ENCODE peak calls at places on chromosomes 2 and 18, in seven cellular contexts. F is WTC11, L is pancreas, H is right atrium auricular region, S is GM23338, T is GM12865, E is ovary. X is an unnamed sample.

GRCh38 chr2:172128484-172128883 is 25.8 kb upstream of the DLX2 start:
- DNase-seq in F (no peak), L (no peak), H (no peak), S (no peak), T (no peak), E (no peak), X (no peak)

GRCh38 chr2:95062247-95062646 is 36.7 kb downstream of the MAL start:
- DNase-seq in F (no peak), L (no peak), H (no peak), S (no peak), T (no peak), E (no peak), X (no peak)

GRCh38 chr2:236608710-236609109 is 39.1 kb downstream of the ACKR3 start:
- DNase-seq in F (no peak), L (no peak), H (no peak), S (no peak), T (no peak), E (no peak), X (no peak)

GRCh38 chr2:190766581-190766980 is 114.0 kb upstream of the GLS start:
- DNase-seq in F (no peak), L (no peak), H (no peak), S (no peak), T (no peak), E (no peak), X (no peak)

GRCh38 chr2:100733344-100734187 is 86.4 kb upstream of the NPAS2 start:
- DNase-seq in F (peak; percentile 16), L (no peak), H (peak; percentile 76), S (peak; percentile 25), T (no peak), E (no peak), X (peak; percentile 76)

GRCh38 chr2:68045337-68045736 is 17.5 kb downstream of the C1D start:
- DNase-seq in F (no peak), L (no peak), H (no peak), S (no peak), T (no peak), E (no peak), X (peak; percentile 85)

GRCh38 chr2:8625399-8626283 is 56.2 kb upstream of the ID2 start:
- DNase-seq in F (no peak), L (no peak), H (no peak), S (no peak), T (no peak), E (no peak), X (no peak)

GRCh38 chr2:225670111-225670974 is 270.8 kb downstream of the NYAP2 start:
- DNase-seq in F (no peak), L (no peak), H (no peak), S (peak; percentile 70), T (no peak), E (no peak), X (peak; percentile 86)

GRCh38 chr2:241841181-241842066 is 17.3 kb downstream of the PDCD1 start:
- DNase-seq in F (no peak), L (no peak), H (no peak), S (no peak), T (no peak), E (no peak), X (no peak)

GRCh38 chr2:134335601-134336000 is 81.7 kb downstream of the MGAT5 start:
- DNase-seq in F (no peak), L (no peak), H (no peak), S (no peak), T (no peak), E (no peak), X (no peak)

GRCh38 chr2:55894720-55895119 is 28.9 kb downstream of the EFEMP1 start:
- DNase-seq in F (no peak), L (no peak), H (no peak), S (no peak), T (no peak), E (no peak), X (no peak)

GRCh38 chr2:115122701-115123100 is 680.3 kb downstream of the DPP10 start:
- DNase-seq in F (no peak), L (no peak), H (no peak), S (no peak), T (no peak), E (no peak), X (no peak)

GRCh38 chr18:41244751-41245150 is 710.3 kb upstream of the PIK3C3 start:
- DNase-seq in F (no peak), L (no peak), H (no peak), S (no peak), T (no peak), E (no peak), X (no peak)

GRCh38 chr18:79397830-79398761 is 2.4 kb downstream of the NFATC1 start:
- DNase-seq in F (no peak), L (no peak), H (no peak), S (no peak), T (no peak), E (no peak), X (no peak)

GRCh38 chr2:203626952-203627681 is 79.3 kb upstream of the CD28 start:
- DNase-seq in F (no peak), L (no peak), H (no peak), S (no peak), T (no peak), E (no peak), X (no peak)

GRCh38 chr2:149489452-149489851 is 98.1 kb downstream of the MMADHC start:
- DNase-seq in F (peak; percentile 34), L (no peak), H (no peak), S (peak; percentile 54), T (no peak), E (no peak), X (no peak)

GRCh38 chr18:10530852-10531251 is 5.0 kb downstream of the NAPG start:
- DNase-seq in F (no peak), L (no peak), H (no peak), S (no peak), T (no peak), E (no peak), X (no peak)

GRCh38 chr2:104447831-104448434 is 406.0 kb upstream of the POU3F3 start:
- DNase-seq in F (no peak), L (no peak), H (no peak), S (peak; percentile 20), T (no peak), E (no peak), X (no peak)

GRCh38 chr2:241443486-241444223 is 64.7 kb downstream of the STK25 start:
- DNase-seq in F (no peak), L (peak; percentile 28), H (no peak), S (no peak), T (peak; percentile 93), E (no peak), X (peak; percentile 12)

GRCh38 chr2:206783718-206784117 is 18.3 kb downstream of the FASTKD2 start:
- DNase-seq in F (peak; percentile 42), L (no peak), H (no peak), S (peak; percentile 65), T (peak; percentile 10), E (no peak), X (peak; percentile 13)

GRCh38 chr2:99905025-99905424 is 237.4 kb downstream of the AFF3 start:
- DNase-seq in F (no peak), L (no peak), H (no peak), S (no peak), T (no peak), E (no peak), X (no peak)

GRCh38 chr2:55224761-55225261 is 7.3 kb downstream of the CLHC1 start:
- DNase-seq in F (no peak), L (peak; percentile 16), H (no peak), S (peak; percentile 30), T (no peak), E (no peak), X (no peak)

GRCh38 chr2:26757873-26758789 is 6.0 kb upstream of the SLC35F6 start:
- DNase-seq in F (peak; percentile 36), L (no peak), H (peak; percentile 72), S (peak; percentile 78), T (peak; percentile 87), E (peak; percentile 76), X (peak; percentile 84)

GRCh38 chr2:197360744-197361156 is 50.2 kb upstream of the ANKRD44 start:
- DNase-seq in F (no peak), L (no peak), H (no peak), S (no peak), T (peak; percentile 51), E (no peak), X (peak; percentile 35)

GRCh38 chr2:45551862-45552261 is 59.2 kb downstream of the SRBD1 start:
- DNase-seq in F (no peak), L (no peak), H (no peak), S (no peak), T (no peak), E (no peak), X (no peak)

GRCh38 chr2:715847-716573 is 38.8 kb upstream of the TMEM18 start:
- DNase-seq in F (peak; percentile 50), L (no peak), H (no peak), S (peak; percentile 85), T (no peak), E (no peak), X (peak; percentile 19)
- TF ChIP-seq CTCF in F (peak; percentile 27), L (no peak), H (peak; percentile 48), S (peak; percentile 85), T (peak; percentile 10), E (no peak), X (peak; percentile 59)

DNA sequence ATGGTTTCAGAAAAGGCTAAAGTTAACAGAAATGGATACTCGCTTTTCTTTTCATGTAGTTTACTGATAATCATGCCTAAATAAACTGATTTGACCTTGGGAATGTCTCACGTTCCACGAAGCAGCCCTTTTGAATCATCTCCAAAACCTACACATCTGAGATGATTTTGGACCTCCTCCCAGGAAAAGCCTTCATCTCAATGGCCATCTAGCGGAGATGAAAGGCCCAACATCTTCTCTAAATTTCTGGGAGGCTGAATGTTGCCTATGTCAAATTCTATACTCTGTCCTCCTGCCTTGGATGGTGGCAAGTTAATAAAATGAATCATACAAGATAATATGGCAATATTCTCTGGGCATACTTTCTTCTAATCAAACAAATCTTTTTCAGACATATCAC is 448.5 kb downstream of the ZEB2 start:
- DNase-seq in F (no peak), L (no peak), H (no peak), S (peak; percentile 17), T (no peak), E (no peak), X (no peak)
- TF ChIP-seq CTCF in F (no peak), L (no peak), H (peak; percentile 43), S (peak; percentile 39), T (no peak), E (no peak), X (no peak)

DNA sequence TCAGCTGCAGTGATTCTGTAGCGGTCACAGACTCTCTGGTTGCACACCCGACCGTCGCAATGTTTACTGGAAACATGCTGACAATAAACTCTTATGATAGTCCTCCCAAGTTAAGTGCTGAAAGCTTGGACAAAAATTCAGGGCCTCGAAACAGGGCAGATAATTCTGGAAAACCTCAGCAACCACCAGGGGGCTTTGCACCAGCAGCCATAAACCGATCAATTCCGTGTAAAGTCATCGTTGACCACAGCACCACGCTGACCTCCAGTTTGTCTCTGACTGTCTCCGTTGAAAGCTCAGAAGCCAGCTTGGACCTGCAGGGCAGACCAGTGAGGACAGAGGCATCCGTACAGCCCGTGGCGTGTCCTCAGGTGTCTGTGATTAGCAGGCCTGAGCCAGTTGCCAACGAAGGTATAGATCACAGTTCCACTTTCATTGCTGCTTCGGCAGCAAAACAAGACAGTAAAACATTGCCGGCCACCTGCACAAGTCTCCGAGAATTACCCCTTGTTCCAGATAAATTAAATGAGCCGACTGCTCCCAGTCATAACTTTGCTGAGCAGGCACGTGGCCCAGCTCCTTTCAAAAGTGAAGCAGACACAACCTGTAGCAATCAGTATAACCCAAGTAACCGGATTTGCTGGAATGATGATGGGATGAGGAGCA is 166.1 kb downstream of the ASXL3 start:
- DNase-seq in F (no peak), L (no peak), H (no peak), S (peak; percentile 29), T (no peak), E (no peak), X (no peak)
- TF ChIP-seq CTCF in F (no peak), L (no peak), H (no peak), S (peak; percentile 35), T (peak; percentile 4), E (no peak), X (peak; percentile 27)

GRCh38 chr2:96903809-96904208 is 33.9 kb upstream of the SEMA4C start:
- DNase-seq in F (no peak), L (no peak), H (no peak), S (no peak), T (no peak), E (no peak), X (no peak)
- TF ChIP-seq CTCF in F (no peak), L (no peak), H (no peak), S (no peak), T (no peak), E (no peak), X (no peak)